ENCODE peak calls at places on chromosomes 11 and 22, in five cellular contexts. I is aorta, T is body of pancreas, Z is lower lobe of right lung, M is Panc1. W is an unnamed sample. For H3K4me1, the result is how much of the 10 kb centered on the place peaks cover.

GRCh38 chr11:100789500-100789899 is 102.4 kb downstream of the ARHGAP42 start:
- ATAC-seq in T (peak), Z (no peak), M (peak), I (peak), W (peak)

GRCh38 chr22:20965104-20965887 is 1.8 kb upstream of the AIFM3 start:
- ATAC-seq in M (no peak), I (no peak), T (peak), Z (peak), W (peak)

GRCh38 chr11:76251223-76251575 is 44.9 kb upstream of the WNT11 start:
- ATAC-seq in T (no peak), M (no peak), Z (peak), I (peak), W (peak)

GRCh38 chr22:47000256-47000655 is 237.8 kb downstream of the TBC1D22A start:
- ATAC-seq in Z (no peak), I (no peak), T (no peak), M (no peak), W (no peak)

GRCh38 chr11:124222407-124222806 is 18.5 kb upstream of the OR8G1 start:
- ATAC-seq in I (no peak), Z (no peak), M (no peak), T (peak), W (no peak)

GRCh38 chr11:87439981-87440760 is 402.4 kb downstream of the TMEM135 start:
- ATAC-seq in M (no peak), I (no peak), Z (no peak), T (no peak), W (no peak)

GRCh38 chr22:25059438-25059837 is 106.9 kb downstream of the KIAA1671 start:
- ATAC-seq in I (no peak), M (no peak), Z (no peak), T (no peak), W (no peak)

GRCh38 chr22:22099833-22100812 is 117.5 kb upstream of the TOP3B start:
- ATAC-seq in T (no peak), I (no peak), M (no peak), Z (no peak), W (no peak)

GRCh38 chr11:123822022-123822421 is 15.9 kb upstream of the OR6M1 start:
- ATAC-seq in Z (peak), T (peak), M (no peak), I (no peak), W (no peak)

GRCh38 chr22:25709758-25710157 is 32.2 kb upstream of the MYO18B start:
- ATAC-seq in M (no peak), T (no peak), I (no peak), Z (no peak), W (no peak)

GRCh38 chr11:17012712-17013547 is 1.3 kb downstream of the PLEKHA7 start:
- ATAC-seq in Z (peak), M (peak), I (peak), T (peak), W (peak)

GRCh38 chr11:20612416-20612815 is 13.0 kb downstream of the SLC6A5 start:
- ATAC-seq in M (no peak), T (no peak), Z (no peak), I (no peak), W (no peak)

GRCh38 chr22:45318168-45318557 is 8.4 kb downstream of the FAM118A start:
- ATAC-seq in Z (peak), T (peak), M (peak), I (peak), W (peak)

GRCh38 chr22:18067548-18068341 is 10.0 kb upstream of the PEX26 start:
- ATAC-seq in I (peak), M (no peak), T (no peak), Z (no peak), W (peak)

GRCh38 chr11:113202431-113202830 is 112.0 kb upstream of the TTC12 start:
- ATAC-seq in Z (no peak), I (no peak), T (no peak), M (no peak), W (no peak)

GRCh38 chr11:96063053-96063452 is 139.1 kb upstream of the MTMR2 start:
- ATAC-seq in M (no peak), Z (no peak), T (no peak), I (no peak), W (no peak)

GRCh38 chr11:101741479-101742175 is 157.8 kb upstream of the TRPC6 start:
- ATAC-seq in Z (no peak), M (no peak), T (no peak), I (no peak), W (no peak)

GRCh38 chr22:28408702-28409101 is 270.9 kb downstream of the TTC28 start:
- ATAC-seq in Z (no peak), M (no peak), T (no peak), I (no peak), W (no peak)

GRCh38 chr11:33634291-33634834 is 66.3 kb downstream of the C11orf91 start:
- ATAC-seq in I (no peak), T (no peak), Z (no peak), M (peak), W (no peak)

GRCh38 chr11:109970516-109971183 is 122.5 kb upstream of the ZC3H12C start:
- ATAC-seq in M (no peak), Z (no peak), I (no peak), T (no peak), W (no peak)
- H3K4me1 ChIP-seq in M (under half), Z (under half), I (under half), T (under half), W (under half)

DNA sequence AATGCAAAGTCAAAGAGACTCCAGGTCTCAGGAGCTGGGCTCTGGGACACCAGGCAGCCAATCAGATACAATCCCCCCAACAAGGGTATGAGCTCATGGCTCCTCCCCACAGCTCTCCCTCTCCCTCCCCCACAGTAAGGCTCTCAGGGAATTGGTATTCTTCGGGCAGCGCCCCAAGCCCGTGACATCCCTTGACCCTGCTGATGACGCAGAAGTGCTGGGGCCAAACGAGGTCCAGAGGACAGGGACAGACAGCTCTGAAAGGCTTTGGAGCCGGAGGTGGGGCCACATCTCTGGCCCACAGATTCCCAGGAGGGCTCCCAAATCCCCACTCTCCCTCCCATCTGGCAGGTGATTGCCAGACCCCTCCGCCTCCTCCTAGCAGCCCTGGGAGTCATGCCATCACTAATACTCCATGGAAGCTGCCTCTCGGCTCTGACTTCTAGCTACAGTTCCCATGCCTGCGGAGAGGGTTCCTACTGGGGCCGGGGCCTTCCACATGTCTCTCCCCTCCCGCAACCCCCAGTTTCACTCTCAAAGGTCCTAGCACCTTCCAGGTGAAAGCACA is 5.8 kb downstream of the USP2 start:
- ATAC-seq in Z (peak), M (no peak), T (peak), I (peak), W (peak)
- H3K4me3 ChIP-seq in Z (no peak), M (no peak), T (no peak), I (no peak), W (peak)

GRCh38 chr22:39935116-39935515 is 25.1 kb upstream of the TMA7B start:
- ATAC-seq in I (no peak), T (no peak), Z (no peak), M (no peak), W (no peak)
- H3K4me1 ChIP-seq in I (under half), T (under half), Z (under half), M (under half), W (under half)

GRCh38 chr11:1305558-1306056 is 3.8 kb downstream of the TOLLIP start:
- ATAC-seq in T (no peak), M (no peak), I (no peak), Z (no peak), W (no peak)
- H3K4me3 ChIP-seq in T (no peak), M (no peak), I (no peak), Z (no peak), W (no peak)

GRCh38 chr11:65898656-65899355 is 1.4 kb downstream of the FOSL1 start:
- ATAC-seq in T (no peak), M (no peak), I (no peak), Z (no peak), W (no peak)

GRCh38 chr11:65896009-65896999 is 3.9 kb downstream of the FOSL1 start:
- ATAC-seq in Z (no peak), I (no peak), M (no peak), T (no peak), W (no peak)

GRCh38 chr11:65899356-65900124 is 648 bp downstream of the FOSL1 start:
- ATAC-seq in M (peak), T (peak), I (peak), Z (peak), W (peak)

GRCh38 chr11:65895482-65895981 is 4.7 kb downstream of the FOSL1 start:
- ATAC-seq in M (no peak), I (no peak), T (no peak), Z (no peak), W (no peak)

DNA sequence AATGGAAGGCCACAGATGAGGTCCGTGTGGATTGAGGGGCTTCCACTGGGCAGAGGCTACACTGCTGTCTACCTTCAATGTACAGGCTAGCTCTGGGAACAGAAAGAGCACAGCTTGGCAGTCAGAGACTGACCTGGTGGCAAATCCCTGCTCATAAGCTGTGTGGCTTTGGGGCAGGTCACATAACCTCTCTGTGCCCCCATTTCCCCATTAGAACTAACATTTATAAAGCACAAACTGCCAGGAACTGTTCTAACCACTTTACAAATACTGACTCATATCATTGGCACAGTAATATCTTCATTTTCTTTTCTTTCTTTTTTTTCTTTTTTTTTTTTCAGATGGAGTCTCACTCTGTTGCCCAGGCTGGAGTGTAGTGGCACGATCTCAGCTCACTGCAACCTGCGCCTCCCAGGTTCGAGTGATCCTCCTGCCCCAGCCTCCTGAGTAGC is 3.1 kb downstream of the FOSL1 start:
- ATAC-seq in Z (no peak), M (no peak), I (no peak), T (no peak), W (no peak)
- H3K4me1 ChIP-seq in Z (half or more), M (half or more), I (under half), T (under half), W (under half)

GRCh38 chr11:132744771-132745170 is 787.5 kb downstream of the OPCML start:
- ATAC-seq in T (no peak), Z (no peak), I (no peak), M (no peak), W (no peak)
- H3K4me3 ChIP-seq in T (no peak), Z (no peak), I (no peak), M (no peak), W (no peak)